ENCODE peak calls at places on chromosomes 1 and 21, in nine cellular contexts. N is HepG2, L is ovary, W is A549, I is stomach, K is transverse colon, S is suprapubic skin, R is sigmoid colon, P is esophagus muscularis mucosa. U is an unnamed sample.

GRCh38 chr1:45574105-45574626 is 9.7 kb upstream of the NASP start:
- DNase-seq in N (no peak), L (no peak), W (no peak), I (no peak), K (no peak), S (no peak), R (no peak), P (no peak), U (no peak)

GRCh38 chr1:62271932-62272728 is 47.1 kb downstream of the KANK4 start:
- DNase-seq in N (no peak), L (no peak), W (no peak), I (no peak), K (no peak), S (no peak), R (no peak), P (no peak), U (no peak)

GRCh38 chr1:83029916-83030315 is 969.0 kb downstream of the TTLL7 start:
- DNase-seq in N (no peak), L (no peak), W (no peak), I (no peak), K (no peak), S (no peak), R (no peak), P (no peak), U (no peak)

GRCh38 chr1:222109836-222110235 is 367.9 kb upstream of the DUSP10 start:
- DNase-seq in N (no peak), L (no peak), W (no peak), I (no peak), K (no peak), S (no peak), R (no peak), P (no peak), U (no peak)

GRCh38 chr21:20570824-20571232 is 427.4 kb upstream of the NCAM2 start:
- DNase-seq in N (no peak), L (no peak), W (no peak), I (no peak), K (no peak), S (no peak), R (no peak), P (no peak), U (no peak)

GRCh38 chr21:15063821-15064575 is 802 bp downstream of the NRIP1 start:
- DNase-seq in N (no peak), L (peak), W (peak), I (peak), K (peak), S (peak), R (peak), P (no peak), U (peak)

GRCh38 chr1:79040424-79041089 is 34.0 kb upstream of the ADGRL4 start:
- DNase-seq in N (no peak), L (no peak), W (no peak), I (no peak), K (no peak), S (no peak), R (no peak), P (no peak), U (no peak)

GRCh38 chr21:26116456-26117011 is 54.0 kb downstream of the APP start:
- DNase-seq in N (peak), L (no peak), W (no peak), I (no peak), K (no peak), S (no peak), R (no peak), P (no peak), U (no peak)

GRCh38 chr1:93579891-93580290 is 101.7 kb downstream of the BCAR3 start:
- DNase-seq in N (peak), L (peak), W (no peak), I (peak), K (peak), S (no peak), R (peak), P (no peak), U (no peak)

GRCh38 chr1:219128957-219129356 is 44.7 kb upstream of the LYPLAL1 start:
- DNase-seq in N (no peak), L (no peak), W (no peak), I (no peak), K (no peak), S (no peak), R (no peak), P (no peak), U (no peak)

GRCh38 chr1:227823537-227823936 is 8.1 kb downstream of the PRSS38 start:
- DNase-seq in N (no peak), L (no peak), W (no peak), I (no peak), K (no peak), S (no peak), R (no peak), P (no peak), U (no peak)

GRCh38 chr1:44361478-44361877 is 6.4 kb upstream of the ERI3 start:
- DNase-seq in N (no peak), L (no peak), W (no peak), I (no peak), K (no peak), S (no peak), R (no peak), P (no peak), U (no peak)

GRCh38 chr1:3942416-3943122 is 42.5 kb upstream of the C1orf174 start:
- DNase-seq in N (peak), L (no peak), W (no peak), I (no peak), K (peak), S (no peak), R (no peak), P (no peak), U (no peak)

GRCh38 chr21:23543334-23543733 is 2063.9 kb downstream of the MRPL39 start:
- DNase-seq in N (no peak), L (no peak), W (no peak), I (no peak), K (no peak), S (no peak), R (no peak), P (no peak), U (no peak)

GRCh38 chr1:64282353-64282752 is 78.9 kb downstream of the UBE2U start:
- DNase-seq in N (no peak), L (no peak), W (no peak), I (no peak), K (no peak), S (no peak), R (no peak), P (no peak), U (no peak)

GRCh38 chr1:154666051-154666793 is 58.2 kb upstream of the ADAR start:
- DNase-seq in N (no peak), L (no peak), W (no peak), I (no peak), K (no peak), S (no peak), R (no peak), P (no peak), U (no peak)

GRCh38 chr21:44865561-44866280 is 7.8 kb downstream of the PTTG1IP start:
- DNase-seq in N (no peak), L (no peak), W (no peak), I (peak), K (no peak), S (no peak), R (peak), P (no peak), U (no peak)

GRCh38 chr1:53368314-53369033 is 40.6 kb upstream of the LRP8 start:
- DNase-seq in N (no peak), L (no peak), W (no peak), I (peak), K (no peak), S (peak), R (no peak), P (peak), U (no peak)

GRCh38 chr1:53369034-53369750 is 41.3 kb upstream of the LRP8 start:
- DNase-seq in N (no peak), L (no peak), W (no peak), I (peak), K (no peak), S (peak), R (no peak), P (peak), U (no peak)

GRCh38 chr1:53371121-53371666 is 43.3 kb upstream of the LRP8 start:
- DNase-seq in N (no peak), L (no peak), W (no peak), I (peak), K (no peak), S (peak), R (no peak), P (peak), U (no peak)

GRCh38 chr1:53370369-53370961 is 42.6 kb upstream of the LRP8 start:
- DNase-seq in N (no peak), L (no peak), W (no peak), I (peak), K (no peak), S (peak), R (no peak), P (peak), U (no peak)

DNA sequence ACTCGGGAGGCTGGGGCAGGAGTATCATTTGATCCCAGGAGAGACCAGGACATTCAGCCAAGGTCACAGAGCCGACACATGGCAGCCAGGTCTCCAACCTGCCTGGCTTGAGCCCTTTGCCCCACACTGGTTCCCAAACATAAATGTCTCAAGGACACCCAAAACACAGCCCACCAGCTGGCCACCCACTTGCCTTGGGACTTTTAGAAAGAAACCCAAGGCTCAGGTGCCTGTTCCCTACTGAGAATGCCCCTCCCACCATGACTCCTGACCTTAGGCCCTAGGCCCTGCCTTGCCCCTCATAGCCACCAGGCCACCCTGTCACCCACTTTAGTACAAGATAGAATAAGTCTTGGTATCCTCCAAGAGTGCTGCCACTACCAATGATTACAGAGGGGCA is 41.9 kb upstream of the LRP8 start:
- DNase-seq in N (no peak), L (no peak), W (no peak), I (peak), K (no peak), S (peak), R (no peak), P (peak), U (no peak)
- TF ChIP-seq EP300 in N (no peak), L (no peak), W (no peak), I (no peak), K (no peak), S (no peak), R (no peak), P (no peak), U (no peak)

GRCh38 chr1:19815801-19816736 is 986 bp upstream of the RNF186 start:
- DNase-seq in N (peak), L (no peak), W (no peak), I (peak), K (peak), S (peak), R (no peak), P (no peak), U (no peak)
- TF ChIP-seq EP300 in N (no peak), L (no peak), W (no peak), I (no peak), K (no peak), S (no peak), R (no peak), P (no peak), U (no peak)

DNA sequence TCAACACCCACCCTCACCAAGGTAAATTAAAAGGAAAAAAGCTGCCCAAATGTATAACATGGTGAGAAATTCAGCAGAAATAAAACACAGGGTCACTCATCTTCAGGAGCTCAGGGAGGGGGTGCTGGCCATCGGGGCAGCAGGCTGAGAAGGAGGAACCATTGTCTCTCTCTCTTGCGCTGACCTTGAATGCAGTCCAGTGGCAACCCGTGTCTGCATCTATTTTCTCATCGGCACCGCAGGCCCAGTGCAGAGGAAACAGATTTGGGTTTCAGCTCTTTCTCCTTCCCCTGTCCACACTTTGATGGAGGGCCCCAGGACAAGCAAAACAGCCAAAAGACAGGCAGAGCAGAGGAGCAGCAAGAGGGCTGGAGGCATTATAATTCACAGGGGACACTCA is 18.8 kb downstream of the MKNK1 start:
- DNase-seq in N (no peak), L (no peak), W (no peak), I (no peak), K (no peak), S (no peak), R (no peak), P (no peak), U (no peak)
- TF ChIP-seq EP300 in N (no peak), L (no peak), W (no peak), I (no peak), K (no peak), S (no peak), R (no peak), P (no peak), U (no peak)

GRCh38 chr1:48677306-48678287 is 99.1 kb downstream of the BEND5 start:
- DNase-seq in N (peak), L (peak), W (peak), I (peak), K (peak), S (no peak), R (peak), P (no peak), U (peak)
- TF ChIP-seq EP300 in N (no peak), L (no peak), W (no peak), I (no peak), K (no peak), S (no peak), R (no peak), P (no peak), U (no peak)

GRCh38 chr1:112687361-112687760 is 12.9 kb downstream of the MOV10 start:
- DNase-seq in N (no peak), L (no peak), W (no peak), I (no peak), K (no peak), S (no peak), R (no peak), P (peak), U (no peak)
- TF ChIP-seq EP300 in N (no peak), L (no peak), W (no peak), I (no peak), K (no peak), S (no peak), R (no peak), P (no peak), U (no peak)

GRCh38 chr1:173669491-173669941 is at the start of gene ANKRD45:
- DNase-seq in N (no peak), L (peak), W (peak), I (no peak), K (no peak), S (no peak), R (no peak), P (no peak), U (no peak)
- TF ChIP-seq EP300 in N (no peak), L (no peak), W (no peak), I (no peak), K (no peak), S (no peak), R (no peak), P (no peak), U (no peak)

GRCh38 chr1:201250326-201251011 is 32.8 kb upstream of the PKP1 start:
- DNase-seq in N (no peak), L (no peak), W (no peak), I (peak), K (no peak), S (peak), R (no peak), P (peak), U (no peak)
- TF ChIP-seq EP300 in N (no peak), L (no peak), W (no peak), I (no peak), K (no peak), S (no peak), R (no peak), P (no peak), U (no peak)

DNA sequence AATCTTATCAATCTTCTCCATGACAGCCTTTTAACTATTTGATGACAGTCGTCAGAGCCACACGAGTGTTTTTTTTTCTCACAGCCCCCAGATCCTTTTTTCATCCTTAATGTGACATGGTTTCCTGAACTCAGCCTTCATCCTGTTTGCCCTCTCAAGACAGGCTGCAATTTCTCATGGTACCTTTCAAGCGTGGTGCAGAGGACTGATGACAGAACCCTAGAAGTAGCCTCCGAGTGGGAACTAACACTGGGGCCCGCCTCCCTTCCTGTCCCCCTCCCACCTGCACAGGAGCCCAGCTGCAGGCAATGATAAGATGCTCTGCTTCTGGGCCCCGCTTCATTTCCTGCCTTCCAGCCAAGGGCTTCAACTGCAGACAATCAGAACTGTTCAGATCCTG is 114.6 kb upstream of the VAV3 start:
- DNase-seq in N (no peak), L (no peak), W (no peak), I (no peak), K (peak), S (no peak), R (no peak), P (no peak), U (no peak)
- TF ChIP-seq EP300 in N (no peak), L (no peak), W (no peak), I (no peak), K (no peak), S (no peak), R (no peak), P (no peak), U (no peak)

GRCh38 chr1:247430430-247430829 is 14.5 kb downstream of the NLRP3 start:
- DNase-seq in N (no peak), L (no peak), W (no peak), I (no peak), K (no peak), S (no peak), R (no peak), P (no peak), U (no peak)
- TF ChIP-seq EP300 in N (no peak), L (no peak), W (no peak), I (no peak), K (no peak), S (no peak), R (no peak), P (no peak), U (no peak)

GRCh38 chr1:75449998-75450397 is 160.9 kb downstream of the SLC44A5 start:
- DNase-seq in N (no peak), L (no peak), W (no peak), I (no peak), K (no peak), S (no peak), R (no peak), P (no peak), U (no peak)
- TF ChIP-seq EP300 in N (no peak), L (no peak), W (no peak), I (no peak), K (no peak), S (no peak), R (no peak), P (no peak), U (no peak)